ENCODE peak calls at places on chromosomes 5 and 9, in four cellular contexts. J is right atrium auricular region, O is MM.1S, Q is lower lobe of right lung. F is an unnamed sample.
A peak's percentile ranks its signal among the peaks of the same experiment; 100 is the strongest.

GRCh38 chr9:134134949-134135342 is 936 bp upstream of the WDR5 start:
- DNase-seq in J (no peak), O (peak; percentile 6), Q (no peak), F (no peak)

GRCh38 chr5:30930736-30931135 is 262.8 kb upstream of the CDH6 start:
- DNase-seq in J (no peak), O (no peak), Q (no peak), F (no peak)

GRCh38 chr9:117868594-117868993 is 164.4 kb downstream of the TLR4 start:
- DNase-seq in J (no peak), O (no peak), Q (no peak), F (no peak)

GRCh38 chr5:44275329-44275728 is 113.9 kb downstream of the FGF10 start:
- DNase-seq in J (no peak), O (no peak), Q (no peak), F (no peak)

GRCh38 chr5:134878403-134878802 is 4.2 kb downstream of the TXNDC15 start:
- DNase-seq in J (no peak), O (peak; percentile 59), Q (peak; percentile 57), F (no peak)

GRCh38 chr5:101346906-101347305 is 443.8 kb upstream of the ST8SIA4 start:
- DNase-seq in J (no peak), O (no peak), Q (no peak), F (no peak)

GRCh38 chr9:79209012-79209411 is 362.8 kb upstream of the TLE4 start:
- DNase-seq in J (no peak), O (no peak), Q (no peak), F (no peak)

GRCh38 chr5:54567996-54568395 is 50.4 kb downstream of the SNX18 start:
- DNase-seq in J (no peak), O (no peak), Q (no peak), F (no peak)

GRCh38 chr9:116157436-116158138 is 4.0 kb downstream of the PAPPA start:
- DNase-seq in J (no peak), O (no peak), Q (no peak), F (peak; percentile 50)

GRCh38 chr5:10789021-10789420 is 28.0 kb upstream of the DAP start:
- DNase-seq in J (peak; percentile 65), O (no peak), Q (no peak), F (peak; percentile 80)

GRCh38 chr9:83034587-83034986 is 28.4 kb downstream of the RASEF start:
- DNase-seq in J (no peak), O (no peak), Q (no peak), F (no peak)

GRCh38 chr9:100351508-100351907 is 1.2 kb downstream of the TEX10 start:
- DNase-seq in J (no peak), O (no peak), Q (no peak), F (no peak)
- H3K27ac ChIP-seq in J (no peak overlapping the region), O (no peak overlapping the region), Q (no peak overlapping the region), F (no peak overlapping the region)

DNA sequence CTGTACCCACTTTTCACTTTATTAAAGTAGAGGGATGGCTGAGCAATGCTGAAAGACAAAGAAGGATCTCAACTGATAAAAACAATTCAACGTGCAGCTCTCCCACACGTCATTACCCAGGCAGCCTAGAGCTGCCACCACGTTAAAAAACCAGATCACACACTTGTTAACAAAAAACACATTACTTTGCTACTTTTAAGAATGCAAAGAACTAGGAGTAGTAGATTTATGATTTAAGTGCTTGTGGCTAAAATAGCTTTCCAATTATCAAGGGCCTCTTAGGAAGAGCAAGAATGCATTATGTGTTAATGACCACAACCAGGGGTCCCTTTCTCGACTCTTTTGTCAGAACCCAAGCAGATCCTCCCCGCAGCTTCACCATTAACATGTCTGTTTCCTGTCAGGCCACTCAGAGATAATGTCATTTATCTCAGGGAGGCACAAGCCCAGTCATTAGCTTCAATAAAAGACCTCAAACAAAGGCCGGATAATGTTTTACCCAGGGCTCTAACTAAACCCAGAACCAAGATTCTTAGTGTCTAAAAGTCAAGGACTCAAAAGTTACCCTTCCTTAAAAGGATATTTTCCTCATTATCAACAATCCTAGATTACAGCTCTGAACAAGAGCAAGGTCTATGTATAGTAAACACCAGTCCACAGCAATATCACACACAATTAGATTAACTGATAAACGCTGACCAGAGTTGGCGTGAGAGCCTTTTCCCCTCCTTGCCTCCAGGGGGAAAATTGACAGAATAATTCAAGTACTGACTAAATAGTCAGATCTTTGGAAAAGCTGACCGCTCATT is 7.5 kb downstream of the ZNF608 start:
- DNase-seq in J (no peak), O (no peak), Q (no peak), F (no peak)
- H3K4me1 ChIP-seq in J (no peaks in the 10 kb centered on the region), O (no peaks in the 10 kb centered on the region), Q (peaks cover 64% of the 10 kb centered on the region), F (peaks cover 5% of the 10 kb centered on the region)

GRCh38 chr5:148981353-148981752 is 81.5 kb downstream of the SH3TC2 start:
- DNase-seq in J (no peak), O (no peak), Q (no peak), F (no peak)

GRCh38 chr5:148974638-148975330 is 88.1 kb downstream of the SH3TC2 start:
- DNase-seq in J (no peak), O (no peak), Q (no peak), F (no peak)

GRCh38 chr5:148976569-148977321 is 86.1 kb downstream of the SH3TC2 start:
- DNase-seq in J (no peak), O (no peak), Q (no peak), F (no peak)

GRCh38 chr5:148978370-148979103 is 84.3 kb downstream of the SH3TC2 start:
- DNase-seq in J (no peak), O (no peak), Q (no peak), F (no peak)

DNA sequence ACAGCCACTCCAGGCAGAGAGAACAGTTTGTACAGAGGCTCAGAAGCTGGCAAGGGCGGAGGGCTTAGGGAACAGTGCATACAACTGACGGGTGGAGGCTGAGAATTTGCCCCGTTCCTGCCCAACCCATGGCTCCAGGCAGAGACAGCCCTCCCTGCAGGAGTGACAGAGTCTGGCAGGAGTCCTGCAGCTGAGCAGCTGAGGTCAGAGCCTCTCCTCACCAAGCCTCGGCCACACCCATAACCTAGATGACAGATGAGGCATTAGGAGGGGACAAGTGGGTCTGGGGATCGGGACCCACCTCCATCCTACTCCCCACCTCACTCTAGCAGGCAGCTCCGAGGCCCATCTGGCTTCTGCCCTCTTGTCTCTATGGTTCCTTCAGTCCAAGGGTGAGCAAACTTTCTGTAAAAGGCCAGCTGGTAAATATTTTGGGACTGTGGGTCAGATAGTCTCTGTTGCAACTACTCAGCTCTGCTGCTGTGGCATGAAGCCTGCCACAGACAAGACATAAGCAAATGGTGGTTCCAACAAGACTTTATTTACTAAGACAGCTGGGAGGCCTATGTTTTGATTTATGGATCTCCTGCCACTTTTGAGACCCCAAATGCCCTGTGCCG is 83.6 kb downstream of the SH3TC2 start:
- DNase-seq in J (no peak), O (no peak), Q (peak; percentile 86), F (no peak)
- H3K27ac ChIP-seq in J (no peak overlapping the region), O (no peak overlapping the region), Q (peak overlapping the region; percentile 75), F (no peak overlapping the region)

GRCh38 chr5:88474574-88474973 is 205.9 kb upstream of the TMEM161B start:
- DNase-seq in J (no peak), O (no peak), Q (no peak), F (no peak)
- H3K4me1 ChIP-seq in J (no peaks in the 10 kb centered on the region), O (no peaks in the 10 kb centered on the region), Q (no peaks in the 10 kb centered on the region), F (no peaks in the 10 kb centered on the region)

GRCh38 chr5:138602371-138603000 is 27.3 kb upstream of the HSPA9 start:
- DNase-seq in J (no peak), O (no peak), Q (no peak), F (no peak)
- H3K27ac ChIP-seq in J (no peak overlapping the region), O (no peak overlapping the region), Q (no peak overlapping the region), F (no peak overlapping the region)

DNA sequence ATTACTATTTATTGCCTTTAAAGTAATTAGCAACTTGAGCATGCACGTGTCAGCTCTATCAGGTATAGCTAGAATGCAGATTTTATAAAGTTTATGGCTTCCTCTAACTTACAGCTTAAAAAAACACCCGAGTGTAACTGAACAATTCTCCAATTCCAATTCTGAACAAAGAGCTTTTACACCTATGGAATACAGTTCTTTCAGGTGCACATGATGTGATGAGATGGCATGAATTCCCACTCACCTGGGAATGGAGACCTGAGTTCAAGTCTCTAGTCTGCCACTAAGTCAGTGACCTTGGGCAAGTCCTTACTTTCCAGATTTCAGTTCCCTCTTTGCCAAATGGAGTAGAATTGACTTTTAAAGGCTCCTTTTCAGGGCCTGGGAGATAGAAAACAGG is 1.8 kb downstream of the ZFAND5 start:
- DNase-seq in J (no peak), O (peak; percentile 22), Q (no peak), F (no peak)
- H3K4me1 ChIP-seq in J (no peaks in the 10 kb centered on the region), O (peaks cover 41% of the 10 kb centered on the region), Q (peaks cover 48% of the 10 kb centered on the region), F (no peaks in the 10 kb centered on the region)

GRCh38 chr5:15008476-15008875 is 136.9 kb upstream of the ANKH start:
- DNase-seq in J (peak; percentile 97), O (no peak), Q (peak; percentile 91), F (peak; percentile 93)

GRCh38 chr5:15004506-15004905 is 132.9 kb upstream of the ANKH start:
- DNase-seq in J (no peak), O (no peak), Q (no peak), F (no peak)

GRCh38 chr5:15008911-15009310 is 137.3 kb upstream of the ANKH start:
- DNase-seq in J (no peak), O (no peak), Q (no peak), F (no peak)

GRCh38 chr5:15009420-15009819 is 137.8 kb upstream of the ANKH start:
- DNase-seq in J (no peak), O (no peak), Q (no peak), F (no peak)

DNA sequence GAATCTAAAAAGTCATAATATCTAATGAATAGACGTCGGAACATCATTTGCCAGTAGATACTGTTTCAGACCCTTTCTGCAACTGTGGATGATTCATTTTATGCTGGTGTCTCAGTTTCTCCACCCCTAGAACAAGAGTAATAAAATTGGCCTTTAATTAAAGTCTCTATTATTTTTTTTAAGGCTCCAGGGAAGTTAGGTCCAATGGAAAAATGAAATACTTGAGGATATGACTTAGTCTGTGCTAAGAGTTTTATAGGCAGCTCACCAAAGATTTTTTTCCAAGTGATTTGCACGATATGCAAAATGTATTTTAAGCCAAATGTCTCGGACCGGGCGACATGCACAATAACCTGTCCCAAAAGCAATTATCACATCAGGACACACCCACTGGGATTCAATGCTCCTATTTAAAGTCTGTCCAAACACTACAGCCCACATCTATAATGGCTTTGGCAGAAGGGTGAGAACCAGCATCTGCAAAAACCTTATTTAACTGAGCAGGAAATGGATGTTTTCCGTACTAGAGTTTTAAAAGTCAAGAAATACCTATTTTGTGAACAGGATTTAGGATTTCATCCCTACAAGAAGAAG is 136.1 kb upstream of the ANKH start:
- DNase-seq in J (no peak), O (no peak), Q (no peak), F (no peak)
- H3K27ac ChIP-seq in J (peak overlapping the region; percentile 78), O (no peak overlapping the region), Q (peak overlapping the region; percentile 46), F (no peak overlapping the region)

DNA sequence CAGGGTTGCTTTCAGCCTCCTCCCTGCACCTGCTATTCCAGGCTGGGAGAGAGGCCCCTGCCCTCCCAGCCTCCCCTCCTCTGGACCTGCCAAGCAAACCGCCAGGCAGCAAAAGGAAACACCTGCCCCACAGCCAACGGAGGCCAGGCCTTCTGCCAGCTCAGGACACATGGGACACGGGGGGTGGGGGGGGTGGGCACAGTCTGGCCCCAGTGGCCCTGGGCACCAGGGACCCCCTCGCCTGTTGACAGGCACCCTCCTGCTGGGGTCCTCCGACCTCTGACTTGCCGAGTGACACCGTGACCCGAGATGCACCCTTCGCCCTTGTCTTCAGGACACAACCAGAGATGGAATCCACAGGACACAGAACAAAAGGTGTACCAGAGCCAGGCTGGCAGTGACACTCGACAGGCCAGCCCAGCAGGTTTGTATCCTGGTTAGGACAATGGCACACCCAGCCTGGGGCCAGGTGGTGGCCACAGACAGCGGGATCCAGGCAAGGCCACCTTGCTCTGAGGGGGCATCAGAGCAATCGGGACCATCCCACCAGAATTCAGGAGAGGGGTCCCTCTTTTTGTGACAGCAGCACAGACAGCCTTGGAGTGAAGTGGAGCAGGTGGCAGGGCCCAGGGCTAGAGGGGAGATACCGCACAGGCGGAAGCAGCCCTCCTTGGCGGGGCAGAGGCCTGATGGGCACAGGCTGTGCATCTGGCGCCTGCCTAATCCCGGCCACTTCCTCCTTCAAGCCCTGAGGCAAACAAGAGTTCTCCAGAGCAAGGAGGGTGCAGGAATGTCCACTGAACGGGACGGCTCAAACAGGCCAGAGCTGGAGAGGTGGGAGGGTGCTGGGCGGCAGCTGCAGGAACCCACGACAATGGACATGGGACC is 1.3 kb upstream of the TMEM210 start:
- DNase-seq in J (no peak), O (no peak), Q (no peak), F (no peak)
- H3K4me1 ChIP-seq in J (no peaks in the 10 kb centered on the region), O (no peaks in the 10 kb centered on the region), Q (peaks cover 24% of the 10 kb centered on the region), F (peaks cover 1% of the 10 kb centered on the region)